ENCODE peak calls at places on chromosomes 13 and 19, in four cellular contexts. C is SK-N-SH, Y is HepG2, D is K562. E is an unnamed sample.

GRCh38 chr13:23681253-23681652 is 111.0 kb downstream of the TNFRSF19 start:
- DNase-seq in C (no peak), D (no peak), Y (no peak), E (no peak)

GRCh38 chr19:16825312-16826168 is 3.7 kb upstream of the SIN3B start:
- DNase-seq in D (peak), C (peak), Y (no peak), E (peak)

GRCh38 chr13:83350569-83350968 is 531.7 kb downstream of the SLITRK1 start:
- DNase-seq in C (no peak), D (no peak), Y (no peak), E (no peak)

GRCh38 chr13:25207291-25207690 is 35.2 kb upstream of the AMER2 start:
- DNase-seq in Y (no peak), D (no peak), C (no peak), E (no peak)

GRCh38 chr13:40344270-40345148 is 321.9 kb downstream of the FOXO1 start:
- DNase-seq in Y (peak), D (no peak), C (no peak), E (no peak)

GRCh38 chr13:35057858-35058257 is 115.8 kb downstream of the NBEA start:
- DNase-seq in C (no peak), D (no peak), Y (no peak), E (no peak)

GRCh38 chr19:44988896-44989563 is 12.2 kb upstream of the RELB start:
- DNase-seq in Y (peak), C (peak), D (peak), E (peak)

GRCh38 chr13:74891610-74892009 is 590.4 kb downstream of the TBC1D4 start:
- DNase-seq in C (no peak), D (no peak), Y (no peak), E (no peak)

GRCh38 chr13:22235285-22235949 is 564.5 kb downstream of the FGF9 start:
- DNase-seq in C (no peak), D (no peak), Y (no peak), E (no peak)

GRCh38 chr13:24043590-24044350 is 116.8 kb upstream of the SPATA13 start:
- DNase-seq in D (no peak), C (no peak), Y (no peak), E (no peak)

GRCh38 chr19:45766919-45767346 is 2.1 kb downstream of the SIX5 start:
- DNase-seq in D (no peak), Y (no peak), C (no peak), E (peak)

GRCh38 chr13:88701551-88701950 is 1030.4 kb downstream of the SLITRK5 start:
- DNase-seq in D (no peak), Y (no peak), C (no peak), E (no peak)

GRCh38 chr19:641702-642101 is 2.0 kb downstream of the FGF22 start:
- DNase-seq in D (no peak), Y (no peak), C (no peak), E (no peak)

GRCh38 chr13:50198508-50198907 is 183.3 kb downstream of the KCNRG start:
- DNase-seq in C (no peak), Y (no peak), D (peak), E (no peak)

GRCh38 chr19:5563941-5564612 is 3.7 kb downstream of the TINCR start:
- DNase-seq in D (peak), C (peak), Y (no peak), E (no peak)

GRCh38 chr19:15187026-15188007 is 13.5 kb downstream of the NOTCH3 start:
- DNase-seq in C (peak), Y (no peak), D (peak), E (peak)

GRCh38 chr19:47133021-47133471 is 2.4 kb downstream of the SAE1 start:
- DNase-seq in Y (no peak), D (no peak), C (no peak), E (no peak)

GRCh38 chr19:53883231-53883661 is 1.2 kb downstream of the PRKCG start:
- DNase-seq in C (no peak), D (no peak), Y (no peak), E (peak)

GRCh38 chr13:101916108-101916757 is 463.8 kb downstream of the ITGBL1 start:
- DNase-seq in D (peak), Y (no peak), C (peak), E (peak)

GRCh38 chr19:40799558-40800338 is 757 bp downstream of the EGLN2 start:
- DNase-seq in D (peak), Y (no peak), C (peak), E (peak)

GRCh38 chr19:4380254-4380727 is 20.1 kb downstream of the SH3GL1 start:
- DNase-seq in C (peak), Y (no peak), D (no peak), E (no peak)

GRCh38 chr13:38819053-38819452 is 132.2 kb downstream of the FREM2 start:
- DNase-seq in Y (no peak), D (no peak), C (no peak), E (no peak)

GRCh38 chr13:38819596-38819995 is 132.7 kb downstream of the FREM2 start:
- DNase-seq in D (no peak), C (no peak), Y (no peak), E (no peak)

GRCh38 chr13:38826182-38826813 is 139.4 kb downstream of the FREM2 start:
- DNase-seq in Y (no peak), C (no peak), D (no peak), E (no peak)

GRCh38 chr13:38824342-38824741 is 137.5 kb downstream of the FREM2 start:
- DNase-seq in C (no peak), Y (no peak), D (peak), E (no peak)

DNA sequence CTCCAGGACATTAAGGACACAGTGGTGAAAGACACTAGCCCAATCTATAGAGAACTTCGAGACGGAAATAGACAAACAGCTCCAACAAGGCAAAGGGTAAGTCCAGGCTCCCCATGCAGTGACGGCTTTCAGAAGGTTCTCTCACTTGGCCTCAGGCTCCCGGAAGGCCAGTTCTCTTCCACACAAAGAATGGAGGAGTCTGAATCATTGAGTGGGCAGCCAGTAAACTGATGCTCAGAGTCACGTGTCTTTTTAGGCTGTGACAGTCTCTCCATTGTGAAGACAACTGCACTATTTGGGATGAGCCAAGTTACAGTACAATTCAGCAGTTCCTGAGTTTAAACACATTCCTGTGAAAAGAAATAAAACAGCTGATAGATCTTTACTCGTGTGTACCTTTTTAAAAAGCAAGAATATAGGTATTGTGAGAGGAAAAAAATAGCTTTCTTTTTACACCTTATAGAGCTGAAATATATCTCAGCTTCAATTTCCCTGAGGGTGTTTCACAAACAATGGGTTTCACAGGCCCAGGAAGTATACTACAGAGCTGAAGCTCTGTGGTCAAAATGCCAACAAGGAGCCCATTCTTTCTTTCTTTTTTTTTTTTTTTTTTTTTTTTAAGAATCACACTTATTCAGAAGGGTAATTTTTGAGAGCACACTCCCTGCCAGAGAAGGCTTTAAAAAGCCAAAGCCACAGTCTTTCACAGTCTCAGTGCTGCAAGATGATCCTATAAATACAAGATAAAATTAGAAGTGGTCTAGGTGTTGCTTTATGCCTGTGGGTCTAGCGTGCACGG is 135.1 kb downstream of the FREM2 start:
- DNase-seq in C (no peak), Y (no peak), D (no peak), E (no peak)
- TF ChIP-seq FOXJ3 in C (no peak), Y (no peak), D (no peak), E (no peak)

GRCh38 chr19:48670699-48671455 is 1.9 kb downstream of the NTN5 start:
- DNase-seq in D (no peak), C (no peak), Y (no peak), E (no peak)
- TF ChIP-seq FOXJ3 in D (no peak), C (no peak), Y (no peak), E (no peak)

DNA sequence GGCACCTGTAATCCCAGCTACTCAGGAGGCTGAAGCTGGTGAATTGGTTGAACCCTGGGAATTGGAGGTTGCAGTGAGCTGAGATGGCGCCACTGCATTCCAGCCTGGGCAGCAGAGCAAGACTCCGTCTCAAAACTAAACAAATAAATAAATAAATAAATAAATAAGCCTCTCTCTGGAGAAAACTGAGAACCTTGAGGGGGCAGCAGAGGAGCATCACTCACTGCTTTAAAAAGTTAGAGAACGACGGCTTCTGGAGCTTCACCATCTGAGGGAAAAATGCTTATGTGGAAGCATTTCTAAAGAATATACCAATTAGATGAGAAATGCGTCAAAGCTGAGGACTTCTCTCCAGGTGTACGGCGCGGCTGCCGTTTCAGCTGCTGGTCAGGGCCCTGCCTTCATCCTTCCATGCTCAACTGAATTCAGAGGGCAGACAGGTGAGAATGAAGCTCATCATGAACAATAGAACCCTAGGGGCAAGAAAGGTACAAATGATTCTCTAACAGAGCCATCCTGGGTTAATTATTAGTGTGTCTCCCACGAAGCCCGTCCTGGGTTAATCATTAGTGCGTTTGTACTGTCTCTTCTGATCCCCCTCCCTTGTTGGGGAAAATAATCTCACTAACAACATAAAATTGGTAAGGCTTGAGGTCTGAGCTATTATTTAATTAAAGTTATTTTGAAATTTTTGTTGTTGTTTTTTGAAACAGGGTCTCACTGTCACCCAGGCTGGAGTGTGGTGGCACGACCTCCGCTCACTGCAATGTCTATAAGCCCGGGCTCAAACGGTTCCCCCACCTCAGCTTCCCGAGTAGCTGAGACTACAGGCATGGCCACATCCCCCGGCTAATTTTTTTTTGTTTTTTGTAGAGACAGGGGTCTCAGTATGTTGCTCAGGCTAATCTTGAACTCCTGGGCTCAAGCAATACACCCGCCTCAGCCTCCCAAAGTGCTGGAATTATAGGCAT is 80.1 kb downstream of the IPO5 start:
- DNase-seq in C (peak), Y (peak), D (peak), E (peak)
- TF ChIP-seq FOXJ3 in C (no peak), Y (no peak), D (no peak), E (no peak)

DNA sequence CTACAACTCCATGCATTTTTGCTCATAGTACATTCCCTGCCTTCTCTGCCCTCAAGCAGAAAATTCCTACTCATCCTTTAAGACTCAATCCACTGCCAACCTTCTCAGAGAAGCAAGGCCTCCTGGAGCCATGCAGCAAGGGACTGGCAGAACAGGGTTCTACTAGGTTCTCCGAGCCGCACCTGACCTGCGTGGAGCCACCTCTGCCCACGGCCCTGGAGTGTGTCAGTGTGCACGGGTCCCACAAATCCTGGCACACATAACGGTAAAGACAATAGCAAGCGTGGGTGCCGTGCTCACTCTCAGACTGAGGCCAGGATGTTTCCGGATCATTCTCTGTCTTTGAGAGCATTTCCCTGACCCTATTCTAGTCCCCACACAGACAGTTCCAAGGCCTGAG is 30.0 kb downstream of the SOX1 start:
- DNase-seq in D (no peak), C (no peak), Y (no peak), E (no peak)
- TF ChIP-seq FOXJ3 in D (no peak), C (no peak), Y (no peak), E (no peak)

GRCh38 chr13:61156753-61157152 is 258.9 kb downstream of the PCDH20 start:
- DNase-seq in Y (no peak), C (no peak), D (no peak), E (no peak)
- TF ChIP-seq FOXJ3 in Y (no peak), C (no peak), D (no peak), E (no peak)

GRCh38 chr13:64749301-64749700 is 2480.8 kb downstream of the PCDH9 start:
- DNase-seq in D (no peak), C (no peak), Y (no peak), E (no peak)
- TF ChIP-seq FOXJ3 in D (no peak), C (no peak), Y (no peak), E (no peak)

GRCh38 chr13:73496711-73497110 is 437.9 kb downstream of the KLF5 start:
- DNase-seq in Y (no peak), D (no peak), C (no peak), E (no peak)
- TF ChIP-seq FOXJ3 in Y (no peak), D (no peak), C (no peak), E (no peak)

GRCh38 chr19:35249146-35249847 is 495 bp downstream of the LSR start:
- DNase-seq in Y (no peak), D (peak), C (no peak), E (no peak)

GRCh38 chr19:35248310-35249145 is at the start of gene LSR:
- DNase-seq in Y (peak), C (no peak), D (peak), E (peak)

GRCh38 chr19:35246466-35247096 is 2.2 kb upstream of the LSR start:
- DNase-seq in D (no peak), C (no peak), Y (no peak), E (no peak)

GRCh38 chr19:35249848-35250711 is 1.3 kb downstream of the LSR start:
- DNase-seq in D (no peak), Y (no peak), C (no peak), E (peak)

GRCh38 chr19:35247526-35248309 is 1.1 kb upstream of the LSR start:
- DNase-seq in C (no peak), Y (peak), D (peak), E (peak)
- TF ChIP-seq FOXJ3 in C (no peak), Y (no peak), D (no peak), E (no peak)

GRCh38 chr19:43224855-43225253 is 19.4 kb upstream of the PSG4 start:
- DNase-seq in C (no peak), Y (no peak), D (no peak), E (no peak)

GRCh38 chr19:43229315-43229714 is 23.9 kb upstream of the PSG4 start:
- DNase-seq in C (no peak), D (peak), Y (peak), E (no peak)
- TF ChIP-seq FOXJ3 in C (no peak), D (no peak), Y (no peak), E (no peak)